ENCODE peak calls at places on chromosome 7, in nine cellular contexts. Y is AG09319; Q is HCT116; Z is Peyer's patch; K is activated CD8-positive, alpha-beta T cell treated with anti-CD3 and anti-CD28 coated beads for 36 hours; D is OCI-LY7; U is lung; A is GM20000; N is AG04450. P is an unnamed sample.

GRCh38 chr7:98802088-98802780 is 67.6 kb downstream of the TMEM130 start:
- DNase-seq in Z (no peak), Y (no peak), K (peak), U (peak), Q (peak), D (peak), A (peak), N (no peak), P (peak)

GRCh38 chr7:1503390-1503789 is 799 bp downstream of the INTS1 start:
- DNase-seq in U (no peak), Q (no peak), Y (no peak), Z (no peak), K (no peak), D (no peak), A (no peak), N (no peak), P (no peak)

GRCh38 chr7:84637568-84638338 is 443.2 kb upstream of the SEMA3A start:
- DNase-seq in A (no peak), Q (no peak), Z (no peak), U (no peak), Y (peak), D (no peak), K (no peak), N (peak), P (no peak)

GRCh38 chr7:2182461-2182860 is 50.3 kb downstream of the MAD1L1 start:
- DNase-seq in Y (no peak), U (no peak), D (no peak), K (no peak), Q (no peak), A (no peak), Z (no peak), N (no peak), P (no peak)

GRCh38 chr7:38195804-38196595 is 18.0 kb downstream of the STARD3NL start:
- DNase-seq in Y (no peak), A (no peak), Q (no peak), N (no peak), U (no peak), D (no peak), Z (no peak), K (no peak), P (no peak)

GRCh38 chr7:30986738-30987137 is 23.0 kb downstream of the GHRHR start:
- DNase-seq in Q (no peak), Z (no peak), A (no peak), U (no peak), K (no peak), N (no peak), Y (no peak), D (no peak), P (no peak)

GRCh38 chr7:40223451-40224112 is 88.8 kb downstream of the SUGCT start:
- DNase-seq in Y (no peak), U (no peak), N (no peak), D (no peak), Q (no peak), A (no peak), K (no peak), Z (no peak), P (no peak)

GRCh38 chr7:6227294-6227846 is 45.1 kb downstream of the CYTH3 start:
- DNase-seq in A (no peak), U (no peak), Y (no peak), D (no peak), Z (no peak), Q (no peak), K (no peak), N (no peak), P (no peak)

GRCh38 chr7:66905243-66905642 is 15.8 kb upstream of the TMEM248 start:
- DNase-seq in Y (no peak), Z (no peak), A (no peak), N (no peak), D (no peak), U (no peak), K (no peak), Q (no peak), P (no peak)

GRCh38 chr7:20199015-20199737 is 18.0 kb downstream of the MACC1 start:
- DNase-seq in Y (peak), D (peak), Q (peak), A (peak), N (peak), Z (peak), K (peak), U (peak), P (peak)

GRCh38 chr7:94129443-94130140 is 125.4 kb upstream of the BET1 start:
- DNase-seq in Y (peak), D (no peak), K (no peak), N (peak), Q (no peak), A (no peak), Z (no peak), U (no peak), P (no peak)

GRCh38 chr7:109844362-109844761 is 1246.6 kb upstream of the LRRN3 start:
- DNase-seq in D (no peak), N (no peak), K (peak), U (no peak), A (peak), Y (no peak), Q (peak), Z (no peak), P (no peak)

GRCh38 chr7:55567495-55568070 is 4.7 kb downstream of the VOPP1 start:
- DNase-seq in N (no peak), Z (peak), A (no peak), Q (no peak), U (no peak), Y (no peak), D (no peak), K (peak), P (no peak)

GRCh38 chr7:123633553-123633952 is 22.1 kb upstream of the LMOD2 start:
- DNase-seq in Y (peak), U (no peak), Q (no peak), N (no peak), K (no peak), D (no peak), A (no peak), Z (no peak), P (no peak)

GRCh38 chr7:2040893-2041270 is 191.9 kb downstream of the MAD1L1 start:
- DNase-seq in D (peak), U (no peak), N (no peak), K (peak), Z (no peak), A (no peak), Q (no peak), Y (no peak), P (peak)

GRCh38 chr7:25075459-25075858 is 49.6 kb downstream of the CYCS start:
- DNase-seq in N (no peak), U (no peak), Z (no peak), K (peak), D (no peak), Q (no peak), Y (no peak), A (no peak), P (no peak)

GRCh38 chr7:145378197-145378596 is 542.3 kb upstream of the TPK1 start:
- DNase-seq in Z (no peak), K (no peak), A (no peak), U (no peak), Q (no peak), D (no peak), Y (no peak), N (no peak), P (no peak)

GRCh38 chr7:67573639-67574038 is 577.0 kb downstream of the TYW1 start:
- DNase-seq in Z (no peak), N (no peak), A (no peak), U (no peak), Q (no peak), K (no peak), D (no peak), Y (no peak), P (no peak)

GRCh38 chr7:101859411-101860106 is 42.1 kb downstream of the CUX1 start:
- DNase-seq in Q (no peak), Z (no peak), Y (no peak), A (no peak), K (no peak), U (no peak), N (no peak), D (peak), P (no peak)

GRCh38 chr7:91265693-91266066 is 1.4 kb downstream of the FZD1 start:
- DNase-seq in A (peak), N (no peak), K (no peak), Q (no peak), D (no peak), Z (no peak), U (no peak), Y (no peak), P (no peak)

GRCh38 chr7:5423272-5423843 is at the start of gene TNRC18:
- DNase-seq in D (peak), K (peak), N (no peak), U (peak), A (peak), Q (no peak), Y (no peak), Z (no peak), P (no peak)

GRCh38 chr7:521221-522070 is 1.8 kb upstream of the PDGFA start:
- DNase-seq in D (no peak), K (peak), Y (no peak), A (peak), U (no peak), Q (no peak), N (no peak), Z (peak), P (no peak)

GRCh38 chr7:7651479-7651878 is 10.9 kb downstream of the UMAD1 start:
- DNase-seq in Q (no peak), K (no peak), Y (no peak), D (no peak), U (no peak), A (no peak), N (no peak), Z (no peak), P (no peak)

GRCh38 chr7:102992820-102993531 is 80.2 kb downstream of the LRRC17 start:
- DNase-seq in Q (peak), Y (peak), A (no peak), K (no peak), Z (no peak), U (no peak), N (peak), D (no peak), P (no peak)

GRCh38 chr7:2403718-2404648 is 572 bp downstream of the CHST12 start:
- DNase-seq in K (peak), A (peak), D (peak), Q (no peak), Z (peak), U (peak), N (no peak), Y (no peak), P (no peak)

GRCh38 chr7:142876236-142876960 is 9.1 kb downstream of the TRPV6 start:
- DNase-seq in A (no peak), Q (no peak), D (no peak), K (no peak), Y (no peak), N (no peak), Z (no peak), U (no peak), P (no peak)

GRCh38 chr7:141737118-141737835 is 881 bp upstream of the SSBP1 start:
- DNase-seq in Y (no peak), U (no peak), Q (no peak), N (no peak), K (peak), A (no peak), Z (peak), D (peak), P (no peak)

GRCh38 chr7:95491634-95492314 is 6.0 kb downstream of the ASB4 start:
- DNase-seq in Q (peak), K (no peak), N (no peak), Z (no peak), A (no peak), U (peak), D (no peak), Y (no peak), P (no peak)

GRCh38 chr7:136869006-136869961 is 832 bp downstream of the CHRM2 start:
- DNase-seq in K (no peak), Z (no peak), N (no peak), Y (peak), Q (no peak), D (no peak), U (no peak), A (no peak), P (no peak)

GRCh38 chr7:84412161-84412969 is 217.8 kb upstream of the SEMA3A start:
- DNase-seq in K (no peak), A (no peak), U (no peak), D (no peak), N (peak), Z (no peak), Q (peak), Y (peak), P (no peak)

GRCh38 chr7:158028290-158028941 is 559.2 kb downstream of the PTPRN2 start:
- DNase-seq in A (no peak), Z (no peak), K (no peak), Q (no peak), D (no peak), Y (no peak), U (no peak), N (no peak), P (no peak)

GRCh38 chr7:2566890-2567662 is 8.3 kb downstream of the IQCE start:
- DNase-seq in Q (no peak), Z (peak), Y (no peak), A (peak), K (no peak), N (peak), D (peak), U (no peak), P (no peak)

GRCh38 chr7:41110186-41110585 is 592.7 kb downstream of the INHBA start:
- DNase-seq in Q (no peak), Y (no peak), A (no peak), D (no peak), N (no peak), U (no peak), K (no peak), Z (no peak), P (no peak)

GRCh38 chr7:80499350-80499955 is 12.4 kb downstream of the GNAT3 start:
- DNase-seq in D (no peak), Z (no peak), A (no peak), Y (peak), U (peak), N (peak), K (no peak), Q (peak), P (no peak)

GRCh38 chr7:27170936-27171635 is 3.0 kb downstream of the HOXA10 start:
- DNase-seq in D (no peak), K (no peak), Q (no peak), N (no peak), Z (no peak), Y (no peak), A (no peak), U (no peak), P (peak)

GRCh38 chr7:47218378-47219176 is 363.3 kb downstream of the TNS3 start:
- DNase-seq in A (no peak), D (no peak), Z (no peak), Y (peak), U (no peak), N (no peak), Q (no peak), K (no peak), P (no peak)

GRCh38 chr7:112487457-112487856 is 6.7 kb downstream of the LSMEM1 start:
- DNase-seq in N (no peak), A (no peak), K (no peak), Z (no peak), Q (no peak), D (no peak), U (no peak), Y (no peak), P (no peak)

GRCh38 chr7:41916450-41916927 is 213.6 kb upstream of the INHBA start:
- DNase-seq in A (no peak), K (no peak), Y (peak), U (no peak), D (no peak), Z (no peak), N (peak), Q (no peak), P (no peak)

DNA sequence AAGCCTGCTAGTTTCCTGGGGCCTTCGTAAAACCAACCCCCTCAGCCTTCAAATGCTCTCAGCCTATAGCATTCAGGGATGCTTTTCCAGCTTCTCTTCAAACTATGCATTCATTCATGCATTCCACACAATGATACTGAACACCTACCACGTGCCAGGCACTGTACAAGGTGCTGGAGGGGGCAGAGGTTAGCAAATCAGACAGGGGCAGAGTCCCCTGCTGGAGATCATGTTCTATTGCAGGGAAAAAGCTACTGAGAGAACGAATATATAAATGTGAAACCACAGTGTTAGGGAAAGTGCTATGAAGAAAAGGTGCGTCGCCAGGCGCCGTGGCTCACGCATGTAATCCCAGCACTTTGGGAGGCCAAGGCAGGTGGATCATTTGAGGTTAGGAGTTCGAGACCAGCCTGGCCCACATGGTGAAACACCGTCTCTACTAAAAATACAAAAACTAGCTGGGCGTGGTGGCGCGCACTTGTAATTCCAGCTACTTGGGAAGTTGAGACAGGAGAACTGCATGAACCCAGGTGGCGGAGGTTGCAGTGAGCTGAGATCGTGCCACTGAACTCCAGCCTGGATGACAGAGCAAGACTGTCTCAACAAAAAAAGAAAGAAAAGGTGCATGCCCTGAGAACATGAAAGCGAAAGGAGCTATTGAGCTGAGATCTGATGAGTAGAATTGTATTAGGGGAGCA is 64.6 kb upstream of the CALN1 start:
- DNase-seq in Y (no peak), U (no peak), Q (no peak), K (no peak), A (no peak), N (no peak), Z (no peak), D (no peak), P (no peak)
- TF ChIP-seq CTCF in Y (no peak), U (no peak), Q (no peak), K (no peak), A (no peak), N (no peak), Z (no peak), D (peak), P (no peak)

GRCh38 chr7:43583424-43584199 is 704 bp downstream of the STK17A start:
- DNase-seq in A (no peak), N (no peak), U (peak), D (peak), Y (no peak), Z (peak), K (peak), Q (no peak), P (peak)
- TF ChIP-seq CTCF in A (no peak), N (peak), U (no peak), D (peak), Y (no peak), Z (no peak), K (no peak), Q (peak), P (no peak)

DNA sequence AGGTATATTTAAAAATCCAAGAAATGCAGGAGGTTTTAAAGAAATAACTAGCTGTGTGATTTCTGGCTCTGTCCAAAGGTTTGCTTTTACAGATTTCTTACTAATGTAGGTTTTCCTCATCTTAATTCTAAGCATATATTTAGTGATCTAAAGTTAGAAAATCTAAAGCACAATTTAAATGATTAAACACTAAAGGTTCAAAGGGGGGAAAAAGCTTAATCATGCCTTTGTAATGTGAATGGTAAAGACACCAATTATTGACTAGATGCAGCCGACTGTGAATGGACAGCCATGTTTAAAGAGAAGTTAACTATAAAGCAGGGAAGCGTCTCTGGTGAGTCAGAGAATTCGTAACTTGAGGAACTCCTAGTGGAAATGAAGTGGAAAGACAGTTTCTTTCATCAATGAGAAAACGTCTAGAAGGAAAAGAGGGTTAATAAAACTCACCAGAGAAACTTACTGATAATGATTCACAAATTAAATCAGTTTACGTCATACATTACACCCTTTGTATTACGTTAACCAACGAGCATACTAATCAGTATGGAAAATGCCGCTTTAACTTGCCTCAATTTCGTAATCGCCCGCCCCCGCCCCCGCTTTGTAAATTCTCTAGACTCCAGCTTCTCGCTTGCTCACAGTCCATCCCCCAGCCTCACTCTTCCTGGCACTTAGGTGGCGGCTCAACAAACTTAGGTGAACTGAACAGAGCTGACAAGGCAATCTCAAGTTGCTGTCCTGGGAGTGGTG is 1.1 kb upstream of the HBP1 start:
- DNase-seq in N (peak), U (no peak), Y (no peak), Z (no peak), D (peak), K (peak), Q (peak), A (peak), P (no peak)
- TF ChIP-seq CTCF in N (peak), U (no peak), Y (peak), Z (peak), D (peak), K (no peak), Q (peak), A (no peak), P (peak)

DNA sequence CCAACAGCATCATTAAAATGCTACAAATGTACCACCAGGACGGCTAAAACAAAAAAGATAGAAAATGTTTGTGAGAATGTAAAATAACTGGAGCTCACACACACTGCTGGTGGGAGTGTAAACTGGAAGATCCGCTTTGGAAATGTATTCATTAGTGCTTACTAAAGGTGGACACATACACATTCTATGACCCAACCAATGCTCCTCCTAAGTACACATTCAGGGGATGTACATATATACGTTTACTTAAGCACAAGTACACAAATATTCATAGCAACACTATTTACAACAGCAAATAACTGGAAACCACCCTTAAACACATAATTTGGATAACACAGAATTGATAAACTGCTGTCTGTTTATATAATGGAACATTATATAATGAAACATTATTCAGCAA is 51.9 kb downstream of the STRA8 start:
- DNase-seq in D (no peak), N (no peak), Y (no peak), K (no peak), U (no peak), A (no peak), Q (no peak), Z (no peak), P (no peak)
- TF ChIP-seq CTCF in D (no peak), N (no peak), Y (no peak), K (no peak), U (no peak), A (no peak), Q (no peak), Z (no peak), P (no peak)

GRCh38 chr7:151128716-151129115 is 38.8 kb downstream of the GBX1 start:
- DNase-seq in A (no peak), Y (no peak), K (no peak), Z (no peak), N (no peak), Q (no peak), U (no peak), D (no peak), P (no peak)
- TF ChIP-seq CTCF in A (no peak), Y (no peak), K (no peak), Z (no peak), N (no peak), Q (no peak), U (no peak), D (no peak), P (no peak)

GRCh38 chr7:49324707-49325106 is 400.4 kb downstream of the CDC14C start:
- DNase-seq in K (no peak), N (no peak), U (no peak), Y (no peak), Q (no peak), Z (no peak), D (peak), A (no peak), P (no peak)
- TF ChIP-seq CTCF in K (no peak), N (no peak), U (no peak), Y (peak), Q (no peak), Z (no peak), D (peak), A (no peak), P (no peak)